ENCODE peak calls at places on chromosomes 3 and 15, in six cellular contexts. One of them, this sample, is unnamed.

GRCh38 chr3:74992898-74993297 is 378.4 kb upstream of the CNTN3 start:
- DNase-seq in GM06990: no peak
- DNase-seq in HTR-8/SVneo: no peak
- DNase-seq in SW480: no peak
- DNase-seq in RPMI8226: no peak
- DNase-seq in astrocyte: no peak
- DNase-seq in this sample: no peak

GRCh38 chr3:98692787-98693473 is 70.2 kb upstream of the ST3GAL6 start:
- DNase-seq in astrocyte: no peak
- DNase-seq in SW480: no peak
- DNase-seq in HTR-8/SVneo: no peak
- DNase-seq in RPMI8226: no peak
- DNase-seq in GM06990: no peak
- DNase-seq in this sample: no peak

GRCh38 chr3:14503706-14504065 is 36.5 kb downstream of the GRIP2 start:
- DNase-seq in GM06990: no peak
- DNase-seq in SW480: no peak
- DNase-seq in RPMI8226: no peak
- DNase-seq in astrocyte: no peak
- DNase-seq in HTR-8/SVneo: no peak
- DNase-seq in this sample: no peak

GRCh38 chr3:9405756-9406155 is 8.3 kb downstream of the SETD5 start:
- DNase-seq in RPMI8226: no peak
- DNase-seq in HTR-8/SVneo: no peak
- DNase-seq in GM06990: no peak
- DNase-seq in SW480: no peak
- DNase-seq in astrocyte: no peak
- DNase-seq in this sample: no peak

GRCh38 chr3:159797771-159798170 is 190.9 kb upstream of the IL12A start:
- DNase-seq in HTR-8/SVneo: no peak
- DNase-seq in RPMI8226: no peak
- DNase-seq in SW480: no peak
- DNase-seq in GM06990: no peak
- DNase-seq in astrocyte: no peak
- DNase-seq in this sample: no peak

GRCh38 chr3:140234256-140234655 is 299.3 kb downstream of the CLSTN2 start:
- DNase-seq in GM06990: no peak
- DNase-seq in RPMI8226: no peak
- DNase-seq in astrocyte: peak
- DNase-seq in HTR-8/SVneo: no peak
- DNase-seq in SW480: no peak
- DNase-seq in this sample: no peak

GRCh38 chr3:127520993-127521392 is 69.5 kb downstream of the TPRA1 start:
- DNase-seq in GM06990: no peak
- DNase-seq in HTR-8/SVneo: no peak
- DNase-seq in RPMI8226: no peak
- DNase-seq in astrocyte: no peak
- DNase-seq in SW480: no peak
- DNase-seq in this sample: no peak

GRCh38 chr3:125121246-125122010 is 65.6 kb upstream of the HEG1 start:
- DNase-seq in HTR-8/SVneo: no peak
- DNase-seq in RPMI8226: no peak
- DNase-seq in astrocyte: no peak
- DNase-seq in GM06990: no peak
- DNase-seq in SW480: no peak
- DNase-seq in this sample: no peak

GRCh38 chr3:61858054-61858453 is 296.7 kb downstream of the PTPRG start:
- DNase-seq in astrocyte: peak
- DNase-seq in GM06990: no peak
- DNase-seq in HTR-8/SVneo: no peak
- DNase-seq in RPMI8226: no peak
- DNase-seq in SW480: peak
- DNase-seq in this sample: peak

GRCh38 chr3:124266517-124266916 is 274.6 kb upstream of the ROPN1 start:
- DNase-seq in RPMI8226: no peak
- DNase-seq in astrocyte: no peak
- DNase-seq in GM06990: no peak
- DNase-seq in SW480: no peak
- DNase-seq in HTR-8/SVneo: peak
- DNase-seq in this sample: no peak

GRCh38 chr15:29695486-29696167 is 126.6 kb downstream of the TJP1 start:
- DNase-seq in RPMI8226: no peak
- DNase-seq in GM06990: no peak
- DNase-seq in SW480: no peak
- DNase-seq in astrocyte: no peak
- DNase-seq in HTR-8/SVneo: no peak
- DNase-seq in this sample: no peak

GRCh38 chr15:73986055-73986775 is 5.9 kb downstream of the STOML1 start:
- DNase-seq in GM06990: no peak
- DNase-seq in SW480: no peak
- DNase-seq in astrocyte: no peak
- DNase-seq in RPMI8226: no peak
- DNase-seq in HTR-8/SVneo: no peak
- DNase-seq in this sample: no peak

GRCh38 chr3:51720292-51721061 is 13.6 kb downstream of the GRM2 start:
- DNase-seq in astrocyte: no peak
- DNase-seq in SW480: no peak
- DNase-seq in GM06990: no peak
- DNase-seq in HTR-8/SVneo: no peak
- DNase-seq in RPMI8226: no peak
- DNase-seq in this sample: no peak

GRCh38 chr3:63325386-63325785 is 47.3 kb downstream of the SYNPR start:
- DNase-seq in GM06990: no peak
- DNase-seq in astrocyte: no peak
- DNase-seq in RPMI8226: no peak
- DNase-seq in HTR-8/SVneo: no peak
- DNase-seq in SW480: no peak
- DNase-seq in this sample: no peak

GRCh38 chr15:67832031-67832551 is 6.8 kb downstream of the SKOR1 start:
- DNase-seq in SW480: peak
- DNase-seq in RPMI8226: peak
- DNase-seq in astrocyte: no peak
- DNase-seq in GM06990: no peak
- DNase-seq in HTR-8/SVneo: no peak
- DNase-seq in this sample: peak

GRCh38 chr15:58771621-58772235 is 626 bp downstream of the MINDY2 start:
- DNase-seq in HTR-8/SVneo: peak
- DNase-seq in astrocyte: no peak
- DNase-seq in SW480: no peak
- DNase-seq in RPMI8226: peak
- DNase-seq in GM06990: no peak
- DNase-seq in this sample: no peak

GRCh38 chr3:193388371-193388770 is 9.8 kb upstream of the ATP13A5 start:
- DNase-seq in SW480: no peak
- DNase-seq in RPMI8226: no peak
- DNase-seq in astrocyte: no peak
- DNase-seq in GM06990: no peak
- DNase-seq in HTR-8/SVneo: no peak
- DNase-seq in this sample: no peak

GRCh38 chr3:168047190-168047795 is 48.4 kb downstream of the GOLIM4 start:
- DNase-seq in RPMI8226: peak
- DNase-seq in SW480: peak
- DNase-seq in HTR-8/SVneo: peak
- DNase-seq in astrocyte: peak
- DNase-seq in GM06990: peak
- DNase-seq in this sample: peak

GRCh38 chr3:149414557-149415231 is 37.2 kb upstream of the TM4SF1 start:
- DNase-seq in astrocyte: peak
- DNase-seq in GM06990: no peak
- DNase-seq in RPMI8226: no peak
- DNase-seq in SW480: no peak
- DNase-seq in HTR-8/SVneo: no peak
- DNase-seq in this sample: no peak

GRCh38 chr3:113231827-113232253 is 20.5 kb downstream of the BOC start:
- DNase-seq in astrocyte: peak
- DNase-seq in HTR-8/SVneo: peak
- DNase-seq in GM06990: no peak
- DNase-seq in RPMI8226: no peak
- DNase-seq in SW480: peak
- DNase-seq in this sample: peak

GRCh38 chr3:57927916-57928315 is 80.3 kb upstream of the FLNB start:
- DNase-seq in SW480: no peak
- DNase-seq in astrocyte: no peak
- DNase-seq in RPMI8226: no peak
- DNase-seq in HTR-8/SVneo: no peak
- DNase-seq in GM06990: no peak
- DNase-seq in this sample: peak

GRCh38 chr15:58588096-58588495 is 156.3 kb downstream of the LIPC start:
- DNase-seq in SW480: no peak
- DNase-seq in RPMI8226: no peak
- DNase-seq in HTR-8/SVneo: no peak
- DNase-seq in astrocyte: no peak
- DNase-seq in GM06990: no peak
- DNase-seq in this sample: no peak

GRCh38 chr3:125110016-125110875 is 54.4 kb upstream of the HEG1 start:
- DNase-seq in HTR-8/SVneo: peak
- DNase-seq in GM06990: no peak
- DNase-seq in RPMI8226: no peak
- DNase-seq in astrocyte: peak
- DNase-seq in SW480: peak
- DNase-seq in this sample: peak

GRCh38 chr3:187551419-187551818 is 118.8 kb downstream of the SST start:
- DNase-seq in GM06990: no peak
- DNase-seq in RPMI8226: no peak
- DNase-seq in astrocyte: peak
- DNase-seq in SW480: no peak
- DNase-seq in HTR-8/SVneo: no peak
- DNase-seq in this sample: peak

GRCh38 chr15:100083572-100083971 is 258.2 kb downstream of the ADAMTS17 start:
- DNase-seq in astrocyte: no peak
- DNase-seq in HTR-8/SVneo: no peak
- DNase-seq in GM06990: no peak
- DNase-seq in SW480: no peak
- DNase-seq in RPMI8226: no peak
- DNase-seq in this sample: no peak

GRCh38 chr3:1908651-1909445 is 189.8 kb upstream of the CNTN4 start:
- DNase-seq in HTR-8/SVneo: no peak
- DNase-seq in astrocyte: no peak
- DNase-seq in RPMI8226: no peak
- DNase-seq in SW480: peak
- DNase-seq in GM06990: no peak
- DNase-seq in this sample: no peak

GRCh38 chr3:16350041-16350952 is 85.3 kb downstream of the OXNAD1 start:
- DNase-seq in SW480: no peak
- DNase-seq in RPMI8226: no peak
- DNase-seq in astrocyte: peak
- DNase-seq in HTR-8/SVneo: no peak
- DNase-seq in GM06990: no peak
- DNase-seq in this sample: peak

GRCh38 chr15:92025717-92026270 is 172.3 kb downstream of the SLCO3A1 start:
- DNase-seq in astrocyte: no peak
- DNase-seq in RPMI8226: no peak
- DNase-seq in HTR-8/SVneo: no peak
- DNase-seq in GM06990: no peak
- DNase-seq in SW480: no peak
- DNase-seq in this sample: no peak

GRCh38 chr3:127284258-127284657 is 3.6 kb downstream of the PRR20G start:
- DNase-seq in RPMI8226: no peak
- DNase-seq in HTR-8/SVneo: no peak
- DNase-seq in astrocyte: no peak
- DNase-seq in GM06990: no peak
- DNase-seq in SW480: no peak
- DNase-seq in this sample: no peak

GRCh38 chr15:74365619-74366445 is 1.6 kb downstream of the CYP11A1 start:
- DNase-seq in SW480: no peak
- DNase-seq in astrocyte: no peak
- DNase-seq in HTR-8/SVneo: no peak
- DNase-seq in RPMI8226: peak
- DNase-seq in GM06990: no peak
- DNase-seq in this sample: peak

This sample was measured in IMR-90.